ENCODE peak calls at places on chromosomes 4 and X, in seven cellular contexts. G, V, O, C, L, W and R are unnamed samples. For H3K4me1, the result is how much of the 10 kb centered on the place peaks cover.

GRCh38 chr4:7007944-7008343 is 35.2 kb upstream of the TADA2B start:
- DNase-seq in C (peak), W (peak), L (no peak), G (no peak), V (no peak), O (no peak), R (no peak)

GRCh38 chr4:13535708-13536361 is 8.5 kb downstream of the NKX3-2 start:
- DNase-seq in W (no peak), G (no peak), V (no peak), L (no peak), O (peak), C (no peak), R (no peak)

GRCh38 chrX:28920141-28920540 is 332.9 kb downstream of the IL1RAPL1 start:
- DNase-seq in W (no peak), O (no peak), G (no peak), L (no peak), V (no peak), C (no peak), R (no peak)

GRCh38 chr4:150906987-150907633 is 108.0 kb downstream of the LRBA start:
- DNase-seq in G (no peak), L (no peak), O (peak), W (no peak), V (peak), C (no peak), R (no peak)

GRCh38 chrX:41499195-41499594 is 52.1 kb downstream of the NYX start:
- DNase-seq in W (no peak), G (no peak), C (no peak), V (no peak), L (no peak), O (no peak), R (no peak)

GRCh38 chr4:4990857-4991540 is 28.3 kb downstream of the CYTL1 start:
- DNase-seq in G (peak), C (peak), W (no peak), L (peak), O (no peak), V (peak), R (peak)

GRCh38 chrX:149996515-149996914 is 58.2 kb upstream of the EOLA2 start:
- DNase-seq in L (no peak), W (no peak), G (no peak), V (no peak), C (no peak), O (no peak), R (no peak)

GRCh38 chrX:123140904-123141303 is 43.2 kb upstream of the GRIA3 start:
- DNase-seq in G (no peak), L (no peak), C (no peak), V (no peak), O (no peak), W (no peak), R (no peak)

GRCh38 chrX:100098660-100099375 is 311.3 kb downstream of the PCDH19 start:
- DNase-seq in V (no peak), C (no peak), W (no peak), L (no peak), O (no peak), G (no peak), R (no peak)

GRCh38 chr4:73964862-73965611 is 16.8 kb downstream of the PF4 start:
- DNase-seq in L (no peak), C (no peak), V (peak), O (peak), W (no peak), G (no peak), R (no peak)

GRCh38 chrX:30822068-30822671 is 66.9 kb downstream of the TAB3 start:
- DNase-seq in V (peak), L (no peak), C (no peak), W (no peak), G (no peak), O (no peak), R (no peak)

GRCh38 chr4:114599231-114600065 is 841 bp downstream of the UGT8 start:
- DNase-seq in L (no peak), G (no peak), C (no peak), V (peak), O (peak), W (no peak), R (no peak)

GRCh38 chr4:170758988-170759387 is 669.2 kb upstream of the AADAT start:
- DNase-seq in C (no peak), L (no peak), O (no peak), G (no peak), V (no peak), W (no peak), R (no peak)

GRCh38 chrX:40116925-40117324 is 19.2 kb upstream of the BCOR start:
- DNase-seq in O (no peak), W (no peak), G (no peak), L (no peak), C (no peak), V (no peak), R (no peak)

GRCh38 chrX:40117715-40118285 is 20.0 kb upstream of the BCOR start:
- DNase-seq in O (no peak), L (no peak), W (no peak), C (no peak), G (no peak), V (peak), R (no peak)

GRCh38 chrX:40120838-40121580 is 23.3 kb upstream of the BCOR start:
- DNase-seq in C (no peak), V (no peak), O (no peak), L (no peak), W (no peak), G (no peak), R (no peak)

GRCh38 chrX:40122487-40122886 is 24.7 kb upstream of the BCOR start:
- DNase-seq in O (no peak), C (no peak), W (no peak), G (no peak), V (no peak), L (no peak), R (no peak)

GRCh38 chrX:40121618-40122017 is 23.9 kb upstream of the BCOR start:
- DNase-seq in W (no peak), G (no peak), V (no peak), C (no peak), O (no peak), L (no peak), R (no peak)
- H3K4me1 ChIP-seq in W (under half), G (under half), V (under half), C (under half), O (under half), L (under half), R (under half)

GRCh38 chr4:137545461-137545861 is 13.2 kb upstream of the PCDH18 start:
- DNase-seq in V (no peak), O (peak), L (no peak), G (peak), W (no peak), C (peak), R (no peak)
- TF ChIP-seq CTCF in V (no peak), O (no peak), L (no peak), G (peak), W (no peak), C (no peak), R (no peak)

GRCh38 chr4:137532869-137533236 is 559 bp upstream of the PCDH18 start:
- DNase-seq in G (no peak), O (peak), V (no peak), L (no peak), W (no peak), C (no peak), R (no peak)
- H3K4me3 ChIP-seq in G (peak), O (peak), V (no peak), L (peak), W (peak), C (peak), R (peak)

GRCh38 chr4:113447061-113447460 is 314.5 kb downstream of the CAMK2D start:
- DNase-seq in L (no peak), C (no peak), G (no peak), O (no peak), W (no peak), V (no peak), R (no peak)

GRCh38 chr4:113447695-113448265 is 313.8 kb downstream of the CAMK2D start:
- DNase-seq in C (no peak), G (no peak), L (no peak), W (no peak), V (no peak), O (no peak), R (no peak)

GRCh38 chr4:113452152-113452551 is 309.4 kb downstream of the CAMK2D start:
- DNase-seq in C (no peak), W (no peak), V (no peak), O (no peak), L (no peak), G (no peak), R (no peak)

GRCh38 chr4:113450681-113451080 is 310.9 kb downstream of the CAMK2D start:
- DNase-seq in G (no peak), C (no peak), L (no peak), O (no peak), V (no peak), W (no peak), R (no peak)

GRCh38 chr4:113449407-113449974 is 312.0 kb downstream of the CAMK2D start:
- DNase-seq in W (no peak), O (no peak), G (no peak), L (no peak), V (no peak), C (no peak), R (no peak)
- H3K4me1 ChIP-seq in W (under half), O (under half), G (under half), L (under half), V (under half), C (under half), R (under half)

DNA sequence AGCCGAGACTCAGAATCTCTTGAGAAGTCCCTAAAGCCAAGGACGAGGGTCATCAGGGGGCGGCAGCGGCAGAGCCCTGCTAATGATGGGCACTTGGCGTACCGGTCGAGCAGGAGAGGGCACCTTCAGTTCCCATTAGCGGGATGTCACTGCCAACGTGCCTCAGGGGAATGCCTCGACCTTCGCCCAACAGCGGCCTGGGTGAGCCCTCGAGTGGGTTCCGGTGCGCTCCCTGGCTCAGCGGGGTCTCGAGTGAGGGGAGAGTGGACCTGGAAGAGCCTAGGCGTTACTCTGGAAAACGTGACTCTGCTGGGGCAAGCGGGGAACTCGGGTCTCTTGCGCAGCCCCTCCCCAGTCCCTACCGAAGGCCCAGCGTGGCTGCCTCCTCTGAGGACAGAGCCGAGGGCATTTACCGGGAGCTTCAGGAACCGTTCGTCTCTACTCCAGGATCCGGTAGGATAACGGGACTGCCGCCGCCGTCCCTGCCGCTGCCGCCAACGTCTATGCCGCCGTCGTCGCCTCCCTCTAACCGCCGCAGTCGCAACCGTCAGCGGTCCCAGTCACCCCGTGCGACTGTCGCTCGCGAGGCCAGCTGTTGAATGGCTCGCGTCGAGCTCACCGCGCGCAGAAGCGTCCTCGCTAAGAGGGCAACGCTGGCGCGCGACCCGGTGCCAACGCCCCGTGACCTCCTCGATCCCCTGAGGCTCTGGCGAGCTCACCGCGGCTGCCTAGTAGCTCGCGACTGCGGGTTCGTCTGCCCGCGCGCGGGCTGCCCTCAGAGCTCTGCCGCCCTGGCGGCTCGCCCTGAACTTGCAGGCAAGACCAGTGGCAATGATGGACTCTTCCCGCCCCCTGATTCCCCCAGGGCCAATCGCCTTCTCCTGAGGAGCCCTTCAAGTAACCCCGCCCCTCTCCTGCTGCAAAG is 37.1 kb downstream of the PGRMC1 start:
- DNase-seq in W (no peak), G (no peak), V (peak), C (peak), L (no peak), O (peak), R (peak)
- TF ChIP-seq CTCF in W (no peak), G (no peak), V (no peak), C (no peak), L (no peak), O (no peak), R (peak)

GRCh38 chrX:46840946-46841740 is 4.3 kb downstream of the RP2 start:
- DNase-seq in O (no peak), L (no peak), W (no peak), V (no peak), C (no peak), G (no peak), R (no peak)

GRCh38 chrX:46836701-46837542 is at the start of gene RP2:
- DNase-seq in W (peak), G (peak), V (peak), C (peak), L (peak), O (peak), R (peak)

GRCh38 chrX:46838974-46839480 is 2.2 kb downstream of the RP2 start:
- DNase-seq in W (no peak), L (no peak), V (no peak), G (no peak), C (no peak), O (no peak), R (no peak)

GRCh38 chrX:46837543-46838481 is 969 bp downstream of the RP2 start:
- DNase-seq in V (no peak), O (no peak), L (peak), W (no peak), C (no peak), G (no peak), R (no peak)

GRCh38 chrX:46838482-46838857 is 1.6 kb downstream of the RP2 start:
- DNase-seq in L (no peak), O (no peak), V (no peak), C (no peak), G (no peak), W (no peak), R (no peak)
- H3K4me3 ChIP-seq in L (peak), O (peak), V (peak), C (peak), G (peak), W (peak), R (peak)

DNA sequence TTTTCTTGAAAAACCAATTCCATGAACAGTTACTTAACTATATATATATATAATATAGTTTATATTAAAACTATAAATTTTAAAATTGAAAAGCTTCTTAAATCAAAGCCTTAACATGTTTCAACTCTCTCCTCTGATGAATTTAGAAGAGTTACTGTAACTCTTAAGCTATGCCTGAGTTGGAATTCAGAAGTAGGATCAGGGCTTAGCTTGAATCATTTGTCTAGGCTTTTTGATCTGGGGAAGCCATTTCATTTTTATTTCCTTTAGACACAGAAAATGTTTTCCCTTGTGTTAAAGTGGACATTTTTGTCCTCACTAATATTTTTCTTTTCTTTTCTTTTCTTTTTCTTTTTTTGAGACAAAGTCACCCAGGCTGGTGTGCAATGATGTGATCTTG is 40.4 kb upstream of the PDLIM5 start:
- DNase-seq in W (no peak), G (no peak), V (no peak), O (no peak), L (no peak), C (no peak), R (no peak)
- H3K4me1 ChIP-seq in W (under half), G (half or more), V (under half), O (under half), L (half or more), C (half or more), R (under half)

DNA sequence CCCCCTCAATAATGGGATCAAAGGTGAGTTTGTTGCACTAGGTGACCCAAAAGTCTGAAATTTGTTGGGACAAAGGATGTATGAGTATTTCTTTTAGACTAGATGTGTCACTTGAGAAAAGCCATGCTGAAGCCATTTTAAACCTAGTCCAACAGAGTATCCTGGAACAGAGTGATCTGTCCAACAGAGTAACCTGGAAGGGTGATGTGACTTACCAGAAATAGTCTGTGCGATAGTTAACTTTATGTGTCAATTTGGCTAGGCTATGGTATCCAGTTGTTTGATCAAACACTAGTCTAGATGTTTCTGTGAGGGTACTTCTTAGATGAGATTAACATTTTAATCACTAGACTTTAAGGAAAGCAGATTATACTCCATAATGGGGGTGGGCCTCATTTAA is 154.5 kb downstream of the PARM1 start:
- DNase-seq in G (no peak), C (no peak), V (no peak), L (no peak), O (no peak), W (no peak), R (no peak)
- TF ChIP-seq CTCF in G (no peak), C (no peak), V (no peak), L (no peak), O (no peak), W (no peak), R (no peak)

DNA sequence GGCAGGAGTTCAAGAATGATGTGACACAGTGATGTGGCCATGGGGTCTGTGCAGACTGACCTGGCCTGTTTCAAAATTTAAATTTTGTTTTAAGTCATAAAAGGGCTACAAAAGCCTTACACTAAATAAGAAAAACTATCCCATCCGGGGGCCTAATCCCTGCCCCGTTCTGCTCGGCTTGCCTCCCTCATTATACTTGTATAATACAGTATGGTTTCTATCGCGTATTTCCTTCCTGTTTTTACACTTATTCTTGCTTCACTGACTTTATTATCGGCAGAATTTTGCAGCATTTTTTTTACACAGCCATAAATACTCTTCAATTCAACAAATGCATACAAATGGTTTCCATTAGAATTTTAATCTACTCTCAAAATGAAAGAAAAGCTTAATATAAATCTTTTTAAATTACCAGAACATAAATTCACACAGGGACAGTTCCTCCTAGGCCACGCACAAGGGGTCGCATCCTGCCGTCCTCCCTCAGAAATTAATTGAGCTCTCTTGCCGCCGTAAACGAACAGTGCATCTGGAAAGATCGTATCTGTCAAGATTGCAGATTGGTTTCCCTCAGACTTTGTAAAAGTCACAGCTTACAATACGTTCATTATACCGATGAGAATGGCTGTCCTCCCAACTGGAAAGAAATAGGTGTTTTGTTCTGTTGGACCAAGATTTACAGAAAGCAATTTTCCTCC is 42.9 kb downstream of the DCTD start:
- DNase-seq in C (no peak), L (no peak), V (no peak), O (no peak), G (peak), W (no peak), R (no peak)
- H3K4me3 ChIP-seq in C (no peak), L (no peak), V (no peak), O (no peak), G (no peak), W (no peak), R (no peak)

DNA sequence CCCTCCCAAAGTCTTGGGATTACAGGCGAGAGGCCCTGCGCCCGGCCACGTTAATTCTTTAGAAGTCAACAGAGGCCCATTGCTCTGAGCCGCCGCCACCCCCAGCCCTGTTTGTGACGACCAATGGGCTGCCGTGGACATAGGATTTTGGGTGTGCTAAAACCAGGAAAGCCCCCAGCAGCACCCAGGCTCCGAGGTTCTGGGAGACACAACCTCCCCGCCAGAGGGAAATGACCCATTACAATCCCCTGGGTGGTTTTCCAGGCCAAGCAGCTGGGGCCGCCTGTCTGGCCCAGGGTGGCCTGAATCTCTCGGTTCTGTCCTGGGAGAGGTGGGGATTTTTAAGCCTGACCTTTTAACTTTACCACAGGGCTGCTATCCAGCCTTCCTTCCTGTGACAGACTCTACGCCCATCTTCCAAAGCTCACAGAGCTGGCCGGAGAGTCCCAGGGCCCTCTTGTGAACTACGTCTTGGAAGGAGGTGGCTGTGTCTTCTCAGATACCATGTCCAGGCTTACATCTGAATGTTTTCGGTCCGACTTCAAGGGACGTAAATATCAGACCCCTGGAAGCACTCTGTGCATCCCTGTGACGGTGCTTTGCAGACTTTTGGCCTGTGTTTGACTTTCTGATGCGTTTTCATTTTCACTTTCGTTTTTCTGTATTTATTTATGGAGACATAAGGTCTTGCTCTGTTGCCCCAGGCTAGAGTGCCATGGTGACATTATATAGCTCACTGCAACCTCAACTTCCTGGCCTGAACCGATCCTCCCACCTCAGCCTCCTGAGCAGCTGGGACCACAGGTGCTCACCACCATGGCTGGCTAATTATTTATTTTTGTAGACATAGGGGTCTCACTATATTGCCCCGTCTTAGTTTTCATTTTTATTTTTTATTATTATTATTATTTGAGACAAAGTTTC is 36.0 kb downstream of the P2RY8 start:
- DNase-seq in G (no peak), V (no peak), C (no peak), O (no peak), W (peak), L (no peak), R (no peak)
- H3K4me1 ChIP-seq in G (under half), V (under half), C (under half), O (under half), W (under half), L (under half), R (under half)